ENCODE peak calls at places on chromosomes 13 and 19, in nine cellular contexts. G, R, U, B, W, M, X, F and K are unnamed samples.

GRCh38 chr19:55028757-55029156 is 9.3 kb downstream of the GP6 start:
- DNase-seq in G (no peak), R (no peak), U (no peak), B (no peak), W (no peak), M (no peak), X (no peak), F (no peak), K (no peak)

GRCh38 chr19:17109962-17110598 is 34.5 kb downstream of the MYO9B start:
- DNase-seq in G (peak; percentile 62), R (no peak), U (peak; percentile 65), B (no peak), W (peak; percentile 88), M (no peak), X (no peak), F (no peak), K (no peak)

GRCh38 chr13:89969996-89970709 is 1377.3 kb upstream of the MIR17HG start:
- DNase-seq in G (no peak), R (peak; percentile 4), U (no peak), B (no peak), W (no peak), M (peak; percentile 29), X (no peak), F (no peak), K (peak; percentile 0)

GRCh38 chr19:44718441-44719261 is 19.7 kb downstream of the CEACAM16 start:
- DNase-seq in G (peak; percentile 97), R (peak; percentile 94), U (peak; percentile 81), B (peak; percentile 7), W (no peak), M (no peak), X (no peak), F (peak; percentile 56), K (peak; percentile 40)

GRCh38 chr13:24680258-24680920 is at the start of gene ATP12A:
- DNase-seq in G (no peak), R (no peak), U (peak; percentile 42), B (no peak), W (no peak), M (no peak), X (no peak), F (no peak), K (no peak)

GRCh38 chr13:77507931-77508776 is 27.4 kb upstream of the SCEL start:
- DNase-seq in G (no peak), R (peak; percentile 35), U (no peak), B (no peak), W (no peak), M (peak; percentile 89), X (peak; percentile 71), F (peak; percentile 48), K (peak; percentile 93)

GRCh38 chr13:113364371-113364932 is 522 bp upstream of the GRTP1 start:
- DNase-seq in G (peak; percentile 48), R (no peak), U (peak; percentile 17), B (no peak), W (no peak), M (no peak), X (no peak), F (no peak), K (no peak)

GRCh38 chr19:46659151-46660007 is 1.6 kb downstream of the DACT3 start:
- DNase-seq in G (no peak), R (no peak), U (peak; percentile 31), B (no peak), W (no peak), M (no peak), X (no peak), F (no peak), K (no peak)

GRCh38 chr19:29953352-29954247 is 11.6 kb downstream of the URI1 start:
- DNase-seq in G (no peak), R (no peak), U (no peak), B (no peak), W (no peak), M (no peak), X (no peak), F (no peak), K (no peak)

GRCh38 chr13:70622785-70623184 is 514.5 kb upstream of the KLHL1 start:
- DNase-seq in G (no peak), R (no peak), U (no peak), B (no peak), W (no peak), M (no peak), X (no peak), F (no peak), K (no peak)

GRCh38 chr13:87356314-87356713 is 314.9 kb upstream of the SLITRK5 start:
- DNase-seq in G (no peak), R (no peak), U (no peak), B (no peak), W (no peak), M (no peak), X (no peak), F (no peak), K (no peak)

GRCh38 chr13:61684976-61685682 is 269.5 kb upstream of the PCDH20 start:
- DNase-seq in G (no peak), R (no peak), U (no peak), B (no peak), W (no peak), M (no peak), X (no peak), F (no peak), K (no peak)

GRCh38 chr19:38556521-38557174 is 61.1 kb downstream of the MAP4K1 start:
- DNase-seq in G (no peak), R (no peak), U (no peak), B (no peak), W (peak; percentile 59), M (no peak), X (no peak), F (no peak), K (no peak)

GRCh38 chr13:33490461-33491327 is 205.1 kb upstream of the STARD13 start:
- DNase-seq in G (no peak), R (peak; percentile 86), U (no peak), B (no peak), W (no peak), M (no peak), X (peak; percentile 73), F (no peak), K (no peak)

GRCh38 chr19:55369651-55370304 is 485 bp downstream of the IL11 start:
- DNase-seq in G (no peak), R (peak; percentile 48), U (no peak), B (peak; percentile 42), W (no peak), M (no peak), X (no peak), F (no peak), K (peak; percentile 62)

GRCh38 chr13:20679879-20680278 is 23.6 kb upstream of the IL17D start:
- DNase-seq in G (no peak), R (no peak), U (no peak), B (no peak), W (no peak), M (no peak), X (no peak), F (no peak), K (no peak)

GRCh38 chr13:73767191-73767741 is 366.9 kb downstream of the KLF12 start:
- DNase-seq in G (no peak), R (no peak), U (no peak), B (no peak), W (no peak), M (no peak), X (peak; percentile 24), F (no peak), K (no peak)

DNA sequence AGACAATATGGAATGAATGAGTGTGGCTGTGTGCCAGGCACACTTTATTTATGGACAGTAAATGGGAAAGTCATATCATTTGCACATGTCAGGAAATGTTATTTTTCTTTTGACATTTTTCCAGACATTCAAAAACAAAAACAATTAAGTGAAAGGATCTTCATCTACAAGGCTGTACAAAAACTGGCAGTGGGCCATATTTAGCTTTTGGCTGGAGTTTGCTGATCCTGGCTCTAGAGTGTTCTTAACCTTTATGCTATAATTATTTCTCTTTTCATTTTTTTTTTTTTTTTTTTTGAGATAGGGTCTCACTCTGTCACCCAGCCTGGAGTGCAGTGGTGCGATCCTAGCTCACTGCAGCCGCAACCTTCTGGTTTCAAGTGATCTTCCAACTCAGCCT is 6.5 kb upstream of the TNFSF9 start:
- DNase-seq in G (no peak), R (peak; percentile 32), U (no peak), B (no peak), W (no peak), M (no peak), X (no peak), F (no peak), K (no peak)
- TF ChIP-seq CTCF in G (no peak), R (no peak), U (no peak), B (no peak), W (no peak), M (no peak), X (no peak), F (no peak), K (no peak)

GRCh38 chr19:1070931-1071791 is 4.2 kb downstream of the ARHGAP45 start:
- DNase-seq in G (no peak), R (no peak), U (no peak), B (no peak), W (no peak), M (no peak), X (no peak), F (no peak), K (no peak)
- H3K4me3 ChIP-seq in G (no peak overlapping the region), R (no peak overlapping the region), U (no peak overlapping the region), B (no peak overlapping the region), W (no peak overlapping the region), M (no peak overlapping the region), X (no peak overlapping the region), F (peak overlapping the region; percentile 31), K (no peak overlapping the region)

DNA sequence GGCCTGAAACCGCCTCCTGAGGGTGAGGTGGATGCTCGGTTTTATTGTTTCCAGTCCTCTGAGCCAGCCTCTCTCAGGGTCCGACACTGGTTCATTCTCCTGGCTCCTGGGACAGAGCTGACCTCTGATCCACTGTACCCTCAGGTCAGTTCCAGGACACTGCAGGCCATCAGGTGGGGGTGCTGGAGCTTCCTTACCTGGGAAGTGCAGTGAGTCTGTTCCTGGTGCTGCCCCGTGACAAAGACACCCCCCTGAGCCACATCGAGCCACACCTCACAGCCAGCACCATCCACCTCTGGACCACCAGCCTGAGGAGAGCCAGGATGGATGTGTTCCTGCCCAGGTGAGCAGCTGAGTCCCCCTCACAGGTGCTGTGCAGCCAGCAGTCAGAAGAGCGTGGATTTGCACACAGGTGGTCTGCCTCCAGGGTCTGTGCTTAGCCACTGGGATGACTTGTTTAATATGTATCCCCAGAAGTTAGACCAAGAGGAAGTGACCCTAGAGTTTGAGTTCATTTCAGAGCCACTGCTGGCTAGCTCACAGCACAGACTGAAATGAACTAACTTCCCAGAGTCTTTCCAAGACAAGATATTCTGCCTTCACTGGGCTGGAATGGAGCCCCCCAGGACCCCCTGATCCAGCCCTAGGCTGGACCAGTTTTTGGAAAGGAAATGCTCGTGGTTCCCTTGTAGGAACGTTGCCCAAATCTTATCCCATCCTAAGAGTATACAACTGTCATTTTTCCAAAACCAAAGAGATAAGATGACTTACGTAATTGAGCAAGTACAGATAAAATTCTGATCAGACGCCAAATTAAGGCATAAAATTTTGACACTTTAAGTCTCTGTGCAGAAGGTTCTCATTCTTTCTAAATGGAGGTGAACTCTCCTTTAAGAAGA is 8.8 kb downstream of the SERPINE3 start:
- DNase-seq in G (no peak), R (peak; percentile 26), U (no peak), B (no peak), W (no peak), M (no peak), X (no peak), F (no peak), K (no peak)
- TF ChIP-seq CTCF in G (no peak), R (no peak), U (no peak), B (no peak), W (no peak), M (no peak), X (no peak), F (no peak), K (no peak)

DNA sequence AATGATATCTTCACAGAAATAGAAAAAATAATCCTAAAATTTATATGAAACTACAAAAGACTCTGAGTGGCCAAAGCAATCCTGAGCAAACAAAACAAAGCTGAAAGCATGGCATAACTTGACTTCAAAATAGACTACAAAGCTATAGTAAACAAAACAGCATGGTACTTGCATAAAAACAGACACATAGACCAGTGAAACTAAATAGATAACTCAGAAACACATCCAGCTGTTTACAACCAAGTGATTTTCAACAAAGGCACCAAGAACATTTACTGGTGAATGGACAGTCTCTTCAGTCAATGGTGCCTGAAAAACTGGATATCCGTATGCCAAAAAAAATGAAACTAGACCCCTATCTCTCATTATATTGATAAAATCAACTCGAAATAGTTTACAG is 25.2 kb downstream of the SCGB2B2 start:
- DNase-seq in G (no peak), R (no peak), U (no peak), B (no peak), W (no peak), M (no peak), X (no peak), F (no peak), K (no peak)
- H3K4me3 ChIP-seq in G (no peak overlapping the region), R (no peak overlapping the region), U (no peak overlapping the region), B (no peak overlapping the region), W (no peak overlapping the region), M (no peak overlapping the region), X (no peak overlapping the region), F (no peak overlapping the region), K (no peak overlapping the region)